ENCODE peak calls at places on chromosomes 4 and X, in nine cellular contexts. R is AG04449; J is sigmoid colon; Z is brain microvascular endothelial cell; V is cardiac fibroblast; U is HFF-Myc; A is effector memory CD4-positive, alpha-beta T cell; P is neural progenitor cell; L is uterus. C is an unnamed sample.

GRCh38 chrX:2404816-2405215 is 96.0 kb downstream of the DHRSX start:
- DNase-seq in R (no peak), J (no peak), Z (no peak), V (no peak), U (no peak), A (no peak), P (no peak), L (no peak), C (no peak)

GRCh38 chr4:32840461-32841189 is 2120.5 kb downstream of the PCDH7 start:
- DNase-seq in R (no peak), J (no peak), Z (no peak), V (no peak), U (no peak), A (no peak), P (no peak), L (no peak), C (no peak)

GRCh38 chr4:18847276-18847890 is 825.8 kb upstream of the LCORL start:
- DNase-seq in R (no peak), J (no peak), Z (no peak), V (no peak), U (no peak), A (no peak), P (no peak), L (peak; percentile 16), C (no peak)

GRCh38 chr4:131644619-131645018 is 1504.5 kb upstream of the PCDH10 start:
- DNase-seq in R (no peak), J (no peak), Z (no peak), V (peak; percentile 68), U (peak; percentile 4), A (no peak), P (peak; percentile 64), L (no peak), C (no peak)

GRCh38 chr4:13496605-13497004 is 12.5 kb upstream of the RAB28 start:
- DNase-seq in R (no peak), J (no peak), Z (no peak), V (no peak), U (no peak), A (no peak), P (no peak), L (no peak), C (no peak)

GRCh38 chr4:176584031-176584430 is 208.7 kb downstream of the VEGFC start:
- DNase-seq in R (peak; percentile 14), J (no peak), Z (peak; percentile 16), V (no peak), U (no peak), A (no peak), P (no peak), L (no peak), C (no peak)

GRCh38 chrX:39755152-39756032 is 342.4 kb downstream of the BCOR start:
- DNase-seq in R (peak; percentile 80), J (peak; percentile 96), Z (peak; percentile 93), V (peak; percentile 94), U (peak; percentile 69), A (no peak), P (peak; percentile 68), L (peak; percentile 91), C (no peak)

GRCh38 chr4:18664051-18664450 is 642.5 kb upstream of the LCORL start:
- DNase-seq in R (no peak), J (no peak), Z (no peak), V (no peak), U (no peak), A (no peak), P (no peak), L (no peak), C (no peak)

GRCh38 chr4:53584658-53585057 is 6.6 kb downstream of the LNX1 start:
- DNase-seq in R (no peak), J (no peak), Z (no peak), V (no peak), U (no peak), A (no peak), P (no peak), L (no peak), C (no peak)

GRCh38 chr4:144223129-144223528 is 82.6 kb upstream of the GYPA start:
- DNase-seq in R (no peak), J (no peak), Z (no peak), V (peak; percentile 11), U (no peak), A (no peak), P (no peak), L (no peak), C (no peak)

GRCh38 chr4:186137193-186137792 is 32.8 kb downstream of the FAM149A start:
- DNase-seq in R (no peak), J (no peak), Z (no peak), V (peak; percentile 48), U (no peak), A (no peak), P (no peak), L (no peak), C (no peak)

DNA sequence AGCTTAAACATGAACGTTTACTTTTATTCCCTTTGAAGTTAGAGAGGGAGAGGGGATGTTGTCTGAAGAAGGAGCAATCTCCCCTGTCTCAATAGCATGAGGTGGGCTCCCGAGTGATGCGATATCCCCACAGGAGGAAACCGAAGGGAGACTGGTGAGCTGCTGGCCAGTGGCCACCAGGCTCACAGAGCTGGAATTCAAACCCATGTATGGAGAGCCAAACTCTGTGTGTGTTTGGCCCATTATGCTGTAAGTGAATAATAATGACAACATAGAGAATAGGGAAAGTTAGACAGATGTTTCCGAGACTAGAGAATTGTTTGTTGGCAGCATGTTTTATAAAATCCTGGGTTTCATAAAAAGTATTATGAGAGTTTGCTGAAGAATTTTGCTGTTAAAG is 66.1 kb upstream of the CLNK start:
- DNase-seq in R (no peak), J (no peak), Z (no peak), V (no peak), U (no peak), A (no peak), P (no peak), L (no peak), C (no peak)
- H3K4me3 ChIP-seq in R (no peak overlapping the region), J (no peak overlapping the region), Z (no peak overlapping the region), V (no peak overlapping the region), U (no peak overlapping the region), A (no peak overlapping the region), P (no peak overlapping the region), L (no peak overlapping the region), C (no peak overlapping the region)

GRCh38 chr4:140083320-140083719 is 70.7 kb downstream of the MAML3 start:
- DNase-seq in R (no peak), J (no peak), Z (no peak), V (no peak), U (no peak), A (no peak), P (no peak), L (no peak), C (no peak)

GRCh38 chr4:140085062-140085622 is 68.8 kb downstream of the MAML3 start:
- DNase-seq in R (no peak), J (no peak), Z (no peak), V (no peak), U (no peak), A (no peak), P (no peak), L (no peak), C (no peak)

GRCh38 chr4:140082399-140082758 is 71.6 kb downstream of the MAML3 start:
- DNase-seq in R (no peak), J (no peak), Z (no peak), V (no peak), U (no peak), A (no peak), P (no peak), L (no peak), C (no peak)

GRCh38 chr4:140085924-140086323 is 68.1 kb downstream of the MAML3 start:
- DNase-seq in R (no peak), J (no peak), Z (no peak), V (no peak), U (no peak), A (no peak), P (no peak), L (no peak), C (no peak)

DNA sequence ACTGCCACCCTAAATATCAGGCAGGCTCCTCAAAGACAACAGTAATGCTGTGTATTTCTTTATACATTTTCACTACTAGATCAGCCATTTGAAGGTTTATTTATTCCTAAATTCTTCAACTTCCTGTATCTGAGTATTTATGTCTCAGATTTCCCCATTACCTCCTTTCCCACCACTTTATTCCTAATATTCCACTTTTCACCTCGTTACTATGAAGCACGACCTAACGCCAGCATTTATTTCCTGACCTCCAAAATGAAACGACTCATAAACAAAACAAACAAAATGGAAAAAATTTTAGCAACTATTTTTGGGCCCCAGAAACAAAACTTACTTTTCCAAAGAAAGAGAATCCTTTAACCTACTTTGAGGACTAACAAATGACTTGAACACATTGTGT is 69.6 kb downstream of the MAML3 start:
- DNase-seq in R (no peak), J (no peak), Z (no peak), V (no peak), U (no peak), A (no peak), P (no peak), L (no peak), C (no peak)
- H3K4me3 ChIP-seq in R (no peak overlapping the region), J (no peak overlapping the region), Z (no peak overlapping the region), V (no peak overlapping the region), U (no peak overlapping the region), A (no peak overlapping the region), P (no peak overlapping the region), L (no peak overlapping the region), C (no peak overlapping the region)

GRCh38 chrX:64395568-64395929 is 297 bp upstream of the MTMR8 start:
- DNase-seq in R (no peak), J (no peak), Z (no peak), V (no peak), U (no peak), A (no peak), P (no peak), L (no peak), C (no peak)
- H3K4me3 ChIP-seq in R (no peak overlapping the region), J (peak overlapping the region; percentile 47), Z (peak overlapping the region; percentile 49), V (no peak overlapping the region), U (no peak overlapping the region), A (peak overlapping the region; percentile 65), P (peak overlapping the region; percentile 44), L (peak overlapping the region; percentile 64), C (no peak overlapping the region)

DNA sequence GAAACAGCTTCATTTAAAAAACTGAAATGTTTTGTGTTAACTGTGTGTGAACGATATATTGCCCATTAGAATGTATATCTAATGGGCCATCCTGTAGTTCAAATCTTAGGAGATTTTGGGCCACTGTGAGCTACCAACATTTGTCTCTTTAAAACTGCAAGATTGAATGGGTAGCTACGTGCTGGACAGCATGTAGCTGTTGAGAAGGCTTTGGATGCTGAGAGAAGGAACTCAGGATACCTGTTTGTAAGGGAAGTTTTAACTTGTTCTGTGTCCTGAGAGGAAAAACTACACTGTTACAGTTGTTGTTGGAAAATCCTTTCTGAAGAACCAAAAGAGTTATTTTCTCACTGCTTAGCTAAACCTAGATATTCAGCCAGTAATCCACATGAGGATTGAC is 45.9 kb downstream of the PDLIM5 start:
- DNase-seq in R (no peak), J (no peak), Z (no peak), V (no peak), U (no peak), A (no peak), P (no peak), L (no peak), C (no peak)
- H3K4me3 ChIP-seq in R (no peak overlapping the region), J (no peak overlapping the region), Z (no peak overlapping the region), V (no peak overlapping the region), U (no peak overlapping the region), A (no peak overlapping the region), P (no peak overlapping the region), L (no peak overlapping the region), C (no peak overlapping the region)

GRCh38 chr4:83536649-83537352 is 893 bp downstream of the GPAT3 start:
- DNase-seq in R (no peak), J (no peak), Z (no peak), V (no peak), U (no peak), A (no peak), P (peak; percentile 21), L (peak; percentile 18), C (no peak)
- H3K4me3 ChIP-seq in R (peak overlapping the region; percentile 65), J (peak overlapping the region; percentile 67), Z (peak overlapping the region; percentile 76), V (peak overlapping the region; percentile 68), U (peak overlapping the region; percentile 75), A (peak overlapping the region; percentile 85), P (peak overlapping the region; percentile 57), L (peak overlapping the region; percentile 62), C (peak overlapping the region; percentile 68)

C was measured in Jurkat, Clone E6-1.